ENCODE peak calls at places on chromosomes 12 and 14, in four cellular contexts. K, F, N and Z are unnamed samples.

GRCh38 chr12:42094277-42094676 is 50.4 kb downstream of the GXYLT1 start:
- DNase-seq in K (peak), F (no peak), N (no peak), Z (peak)

GRCh38 chr12:18919826-18920511 is 182.1 kb downstream of the CAPZA3 start:
- DNase-seq in K (no peak), F (no peak), N (no peak), Z (no peak)

GRCh38 chr12:128829870-128830504 is 6.2 kb upstream of the SLC15A4 start:
- DNase-seq in K (peak), F (no peak), N (no peak), Z (no peak)

GRCh38 chr14:50308363-50308762 is 3.7 kb downstream of the L2HGDH start:
- DNase-seq in K (peak), F (no peak), N (no peak), Z (no peak)

GRCh38 chr14:68941820-68942219 is 37.3 kb downstream of the ACTN1 start:
- DNase-seq in K (peak), F (no peak), N (peak), Z (peak)

GRCh38 chr12:113231275-113232231 is 10.3 kb downstream of the TPCN1 start:
- DNase-seq in K (no peak), F (no peak), N (peak), Z (peak)

GRCh38 chr14:83395321-83395720 is 1861.7 kb upstream of the SEL1L start:
- DNase-seq in K (no peak), F (no peak), N (no peak), Z (no peak)

GRCh38 chr14:68047910-68048309 is 228.3 kb downstream of the RAD51B start:
- DNase-seq in K (peak), F (no peak), N (no peak), Z (peak)

GRCh38 chr14:77804592-77804991 is 4.7 kb downstream of the ADCK1 start:
- DNase-seq in K (peak), F (no peak), N (peak), Z (no peak)

GRCh38 chr12:23039834-23040233 is 414.9 kb downstream of the ETNK1 start:
- DNase-seq in K (no peak), F (no peak), N (no peak), Z (no peak)

GRCh38 chr14:85934886-85935254 is 404.9 kb downstream of the FLRT2 start:
- DNase-seq in K (peak), F (no peak), N (no peak), Z (no peak)

DNA sequence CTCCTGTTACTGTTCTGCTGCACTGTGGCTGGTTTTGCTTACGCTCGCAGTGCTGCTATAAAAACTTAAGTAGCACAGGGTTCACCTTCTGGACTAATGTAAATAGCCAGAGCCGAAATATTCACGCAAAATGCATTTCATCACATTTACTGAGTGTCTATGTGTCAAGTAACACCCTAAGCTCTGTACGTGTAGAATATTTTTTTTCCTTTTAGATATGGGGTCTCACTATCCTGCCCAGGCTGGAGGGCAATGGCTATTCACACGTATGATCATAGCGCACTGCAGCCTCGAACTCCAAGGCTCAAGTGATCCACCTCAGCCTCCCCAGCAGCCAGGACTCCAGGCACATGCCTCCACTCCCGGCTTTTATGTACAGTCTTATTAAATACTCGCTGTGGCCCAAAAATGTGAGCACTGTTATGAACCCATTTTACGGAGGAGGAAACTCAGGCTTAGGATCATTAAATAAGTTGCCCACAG is 60.8 kb upstream of the RIMBP2 start:
- DNase-seq in K (no peak), F (no peak), N (no peak), Z (no peak)
- H3K4me3 ChIP-seq in K (peak), F (peak), N (no peak), Z (no peak)

GRCh38 chr14:74368026-74368425 is 19.8 kb downstream of the VRTN start:
- DNase-seq in K (no peak), F (no peak), N (no peak), Z (no peak)

GRCh38 chr14:74364271-74364880 is 16.1 kb downstream of the VRTN start:
- DNase-seq in K (no peak), F (no peak), N (no peak), Z (no peak)

DNA sequence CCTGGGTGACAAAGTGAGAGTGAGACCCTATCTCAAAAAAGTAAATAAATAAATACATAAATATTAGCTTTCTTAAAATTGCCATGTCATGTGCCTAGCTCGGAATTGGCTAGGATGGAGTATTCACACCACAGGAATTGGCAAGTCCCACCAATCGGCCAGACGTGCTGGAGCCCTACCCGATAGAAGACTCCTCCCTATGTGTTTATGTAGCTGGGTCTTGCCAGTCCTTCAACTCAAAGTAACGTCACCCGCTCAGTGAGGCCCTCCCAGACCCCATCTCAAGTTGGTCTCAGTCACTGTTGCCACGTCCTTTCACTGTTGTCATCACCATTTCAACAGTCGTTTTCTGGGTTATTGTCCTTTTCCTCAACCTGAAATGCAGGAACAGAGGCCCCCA is 20.2 kb downstream of the VRTN start:
- DNase-seq in K (no peak), F (no peak), N (no peak), Z (no peak)
- TF ChIP-seq CTCF in K (no peak), F (no peak), N (no peak), Z (no peak)

GRCh38 chr12:49808686-49809368 is 19.4 kb downstream of the NCKAP5L start:
- DNase-seq in K (no peak), F (peak), N (peak), Z (no peak)

GRCh38 chr12:49811136-49811535 is 17.1 kb downstream of the NCKAP5L start:
- DNase-seq in K (no peak), F (no peak), N (peak), Z (no peak)

GRCh38 chr12:49811961-49812401 is 16.2 kb downstream of the NCKAP5L start:
- DNase-seq in K (no peak), F (no peak), N (no peak), Z (no peak)

GRCh38 chr12:49809369-49810158 is 18.6 kb downstream of the NCKAP5L start:
- DNase-seq in K (no peak), F (peak), N (peak), Z (no peak)

DNA sequence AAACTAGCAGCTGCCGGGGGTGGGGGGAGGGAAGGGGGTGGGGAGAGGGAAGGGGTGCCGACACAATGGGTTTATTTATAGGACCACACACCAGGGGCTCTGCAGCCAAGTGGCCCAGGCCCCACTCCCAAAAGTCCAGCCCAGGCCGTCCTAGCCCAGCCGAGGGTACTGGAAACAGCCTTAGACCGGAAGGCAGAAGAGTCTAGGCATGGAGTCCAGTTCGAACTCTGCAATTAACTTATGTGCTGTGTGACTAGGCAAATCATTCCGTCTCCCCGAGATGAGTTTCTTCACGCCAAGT is 18.1 kb downstream of the NCKAP5L start:
- DNase-seq in K (no peak), F (peak), N (no peak), Z (no peak)
- H3K27ac ChIP-seq in K (no peak), F (peak), N (peak), Z (no peak)

GRCh38 chr14:90453401-90453951 is 56.6 kb downstream of the CALM1 start:
- DNase-seq in K (no peak), F (no peak), N (no peak), Z (peak)

GRCh38 chr14:90455100-90455571 is 58.3 kb downstream of the CALM1 start:
- DNase-seq in K (no peak), F (no peak), N (no peak), Z (no peak)

GRCh38 chr14:90456551-90456950 is 59.7 kb downstream of the CALM1 start:
- DNase-seq in K (no peak), F (no peak), N (no peak), Z (no peak)

GRCh38 chr14:90452366-90452765 is 55.5 kb downstream of the CALM1 start:
- DNase-seq in K (no peak), F (no peak), N (no peak), Z (no peak)

DNA sequence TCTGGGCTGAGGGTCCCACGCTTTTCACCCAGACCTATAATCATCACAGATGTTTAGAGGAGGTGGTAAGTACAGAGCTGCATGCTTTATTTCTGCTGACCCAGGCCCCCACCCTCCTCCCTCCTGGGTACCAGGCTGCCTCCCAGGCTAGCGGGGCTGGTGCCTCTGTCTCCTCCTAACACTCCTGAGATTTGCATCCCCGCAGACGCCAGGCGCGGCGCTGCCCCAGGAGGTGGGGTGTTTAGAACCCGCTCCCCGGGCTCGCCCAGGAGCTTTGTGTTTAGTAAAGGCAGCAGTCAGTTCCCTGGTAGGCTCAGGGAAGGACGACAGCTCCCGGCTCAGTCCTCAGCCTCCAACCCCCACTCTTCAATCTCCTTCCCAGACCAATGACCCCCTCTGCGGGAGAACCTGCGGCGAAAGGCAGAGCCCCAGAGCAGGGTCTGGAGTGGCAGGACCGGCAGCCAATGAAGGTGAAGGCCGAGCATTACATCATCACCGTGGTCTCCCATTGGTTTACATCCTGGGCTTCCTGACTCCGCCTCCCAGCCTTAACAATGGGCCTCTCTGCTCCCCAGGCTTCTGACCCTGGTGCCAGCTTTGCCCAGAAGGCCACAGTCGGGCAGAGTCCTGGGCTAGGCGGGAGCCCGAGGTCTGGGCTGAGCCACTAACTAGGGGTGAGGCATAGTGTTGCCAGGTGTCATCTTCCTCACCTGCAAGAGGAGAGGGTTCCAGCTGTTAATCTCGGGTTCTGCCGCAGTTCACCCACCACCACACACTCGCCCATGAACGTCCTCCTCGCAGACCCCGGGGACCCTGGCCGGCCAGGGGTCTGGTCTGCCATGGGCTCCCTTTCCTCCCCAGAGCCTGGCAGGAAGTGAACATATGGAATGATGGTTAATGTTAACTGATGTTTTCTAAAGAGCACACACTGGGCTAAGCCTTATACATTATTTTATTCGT is 57.5 kb downstream of the CALM1 start:
- DNase-seq in K (peak), F (peak), N (peak), Z (peak)
- H3K4me3 ChIP-seq in K (no peak), F (no peak), N (peak), Z (peak)